ENCODE peak calls at places on chromosomes 1 and 21, in seven cellular contexts. S is brain microvascular endothelial cell, E is pancreas, Q is adrenal gland, N is cardiac muscle cell, H is tibial nerve, L is fibroblast of mammary gland. A is an unnamed sample.

GRCh38 chr1:1047407-1047806 is 26.7 kb downstream of the RNF223 start:
- DNase-seq in Q (no peak), E (no peak), L (no peak), H (no peak), S (no peak), N (no peak), A (no peak)

GRCh38 chr1:25503551-25504426 is 39.6 kb upstream of the LDLRAP1 start:
- DNase-seq in H (no peak), E (peak; percentile 58), N (peak; percentile 62), Q (peak; percentile 66), L (no peak), S (no peak), A (no peak)

GRCh38 chr1:156618853-156619581 is at the start of gene HAPLN2:
- DNase-seq in H (no peak), E (no peak), N (peak; percentile 53), Q (no peak), L (no peak), S (no peak), A (no peak)

GRCh38 chr1:187689137-187689536 is 860.4 kb downstream of the PLA2G4A start:
- DNase-seq in N (no peak), Q (peak; percentile 17), H (no peak), S (peak; percentile 74), L (peak; percentile 76), E (peak; percentile 54), A (peak; percentile 56)

GRCh38 chr1:89995595-89996397 is 886 bp downstream of the ZNF326 start:
- DNase-seq in L (peak; percentile 48), H (no peak), S (no peak), E (no peak), Q (no peak), N (no peak), A (peak; percentile 67)

GRCh38 chr1:73593379-73593778 is 604.6 kb downstream of the LRRIQ3 start:
- DNase-seq in N (peak; percentile 3), L (peak; percentile 1), Q (peak; percentile 40), H (no peak), S (peak; percentile 59), E (peak; percentile 7), A (peak; percentile 4)

GRCh38 chr1:23357112-23357908 is 12.3 kb downstream of the ZNF436 start:
- DNase-seq in S (no peak), L (no peak), Q (no peak), H (no peak), N (no peak), E (no peak), A (no peak)

GRCh38 chr1:150976879-150977694 is 2.5 kb upstream of the CERS2 start:
- DNase-seq in S (no peak), H (peak; percentile 60), L (no peak), N (peak; percentile 40), Q (peak; percentile 95), E (peak; percentile 49), A (peak; percentile 30)

GRCh38 chr1:7387053-7387861 is 383.8 kb upstream of the VAMP3 start:
- DNase-seq in E (no peak), L (no peak), Q (peak; percentile 10), S (no peak), H (no peak), N (no peak), A (no peak)

GRCh38 chr1:175900171-175900570 is 156.8 kb upstream of the TNR start:
- DNase-seq in L (peak; percentile 14), Q (no peak), H (no peak), N (no peak), E (no peak), S (peak; percentile 9), A (no peak)

GRCh38 chr1:53197301-53198205 is 929 bp downstream of the CPT2 start:
- DNase-seq in S (no peak), E (no peak), N (peak; percentile 18), Q (no peak), H (no peak), L (peak; percentile 27), A (peak; percentile 45)

GRCh38 chr1:4698911-4699310 is 44.5 kb downstream of the AJAP1 start:
- DNase-seq in N (no peak), S (no peak), Q (no peak), E (no peak), H (no peak), L (no peak), A (no peak)

GRCh38 chr1:113783254-113784103 is 24.2 kb upstream of the PHTF1 start:
- DNase-seq in S (peak; percentile 33), Q (peak; percentile 43), H (no peak), N (no peak), E (no peak), L (peak; percentile 60), A (peak; percentile 35)

GRCh38 chr1:231931846-231932454 is 305.4 kb downstream of the DISC1 start:
- DNase-seq in H (no peak), L (peak; percentile 36), Q (no peak), E (no peak), S (no peak), N (no peak), A (no peak)

GRCh38 chr21:45768011-45768740 is 124.7 kb downstream of the PCBP3 start:
- DNase-seq in S (peak; percentile 40), N (no peak), H (no peak), Q (no peak), L (peak; percentile 53), E (no peak), A (peak; percentile 23)

GRCh38 chr1:15022069-15022468 is 131.5 kb upstream of the TMEM51 start:
- DNase-seq in L (no peak), H (no peak), Q (no peak), S (no peak), E (no peak), N (no peak), A (no peak)

GRCh38 chr1:47644216-47644581 is 206.4 kb downstream of the FOXD2 start:
- DNase-seq in E (no peak), H (no peak), L (peak; percentile 16), N (peak; percentile 26), S (no peak), Q (no peak), A (no peak)

GRCh38 chr1:191707288-191707687 is 451.0 kb upstream of the RGS18 start:
- DNase-seq in Q (no peak), L (peak; percentile 2), S (no peak), N (no peak), E (no peak), H (no peak), A (no peak)

GRCh38 chr1:146032613-146033219 is 11.2 kb upstream of the HJV start:
- DNase-seq in Q (no peak), N (peak; percentile 47), L (peak; percentile 60), S (peak; percentile 43), H (no peak), E (no peak), A (peak; percentile 57)

GRCh38 chr1:32180186-32181060 is 948 bp downstream of the TXLNA start:
- DNase-seq in H (no peak), S (peak; percentile 29), E (peak; percentile 51), N (peak; percentile 50), Q (peak; percentile 80), L (peak; percentile 43), A (peak; percentile 75)

GRCh38 chr1:32179443-32180185 is at the start of gene TXLNA:
- DNase-seq in H (peak; percentile 92), S (peak; percentile 85), Q (peak; percentile 94), L (peak; percentile 88), N (peak; percentile 94), E (peak; percentile 89), A (peak; percentile 95)

GRCh38 chr1:32181065-32181464 is 1.6 kb downstream of the TXLNA start:
- DNase-seq in E (no peak), S (no peak), L (no peak), Q (no peak), H (no peak), N (no peak), A (no peak)

GRCh38 chr1:32181563-32181962 is 2.1 kb downstream of the TXLNA start:
- DNase-seq in L (no peak), Q (no peak), S (no peak), N (no peak), E (no peak), H (no peak), A (no peak)

DNA sequence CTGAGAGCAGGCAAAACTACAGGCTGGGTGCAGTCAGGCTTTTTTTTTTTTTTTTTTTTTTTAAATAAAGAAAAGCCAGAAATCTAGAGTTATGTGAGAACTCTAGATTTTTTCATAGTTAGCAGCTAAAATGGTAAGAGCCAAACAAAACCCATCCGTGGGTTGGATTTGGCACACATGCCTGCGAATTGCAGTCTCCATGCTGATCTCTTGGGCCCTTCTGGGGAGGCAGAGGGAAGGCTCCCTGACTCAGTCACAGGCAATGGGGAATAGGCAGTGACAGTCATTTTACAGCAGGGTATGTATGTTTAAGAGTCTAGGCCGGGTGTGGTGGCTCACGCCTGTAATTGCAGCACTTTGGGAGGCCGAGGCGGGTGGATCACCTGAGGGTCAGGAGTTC is 2.6 kb downstream of the TXLNA start:
- DNase-seq in N (no peak), L (peak; percentile 56), S (no peak), Q (no peak), E (no peak), H (no peak), A (no peak)
- H3K4me3 ChIP-seq in N (no peak overlapping the region), L (peak overlapping the region; percentile 64), S (peak overlapping the region; percentile 15), Q (no peak overlapping the region), E (no peak overlapping the region), H (no peak overlapping the region), A (peak overlapping the region; percentile 79)

DNA sequence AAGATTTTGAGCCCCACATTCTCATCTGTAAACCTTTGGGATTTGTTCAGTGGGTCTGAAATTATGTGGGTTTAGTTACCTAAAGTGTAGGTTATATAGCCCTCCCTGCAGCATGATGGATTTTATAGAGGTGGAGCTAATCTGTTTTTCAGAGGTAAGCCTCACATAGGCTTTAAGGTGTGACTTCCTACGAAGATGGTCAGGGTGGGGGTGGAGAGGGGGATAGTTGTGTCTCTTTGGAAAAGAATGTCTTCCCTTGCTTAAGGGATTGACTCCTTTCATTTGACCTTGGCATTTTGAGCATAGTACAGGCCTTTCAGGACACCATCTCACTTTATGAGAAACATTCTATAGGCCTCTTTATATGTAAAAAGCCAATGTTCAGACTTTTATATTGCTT is 3.4 kb downstream of the CACHD1 start:
- DNase-seq in N (no peak), H (no peak), E (no peak), Q (no peak), S (no peak), L (no peak), A (no peak)
- TF ChIP-seq CTCF in N (no peak), H (no peak), E (no peak), Q (no peak), S (no peak), L (no peak), A (no peak)

GRCh38 chr1:98920441-98921110 is 84.1 kb downstream of the PLPPR5 start:
- DNase-seq in N (no peak), S (peak; percentile 71), L (peak; percentile 94), E (no peak), H (no peak), Q (no peak), A (peak; percentile 2)
- H3K4me3 ChIP-seq in N (no peak overlapping the region), S (no peak overlapping the region), L (no peak overlapping the region), E (no peak overlapping the region), H (no peak overlapping the region), Q (no peak overlapping the region), A (no peak overlapping the region)

GRCh38 chr21:31449912-31450535 is 106.0 kb upstream of the TIAM1 start:
- DNase-seq in H (no peak), Q (no peak), E (no peak), S (no peak), N (no peak), L (no peak), A (no peak)
- TF ChIP-seq CTCF in H (no peak), Q (no peak), E (no peak), S (no peak), N (no peak), L (no peak), A (no peak)

GRCh38 chr1:71721532-71721931 is 560.8 kb downstream of the NEGR1 start:
- DNase-seq in N (no peak), H (no peak), S (no peak), Q (no peak), E (no peak), L (no peak), A (no peak)
- H3K4me3 ChIP-seq in N (no peak overlapping the region), H (no peak overlapping the region), S (no peak overlapping the region), Q (no peak overlapping the region), E (no peak overlapping the region), L (no peak overlapping the region), A (no peak overlapping the region)

A was measured in fibroblast of villous mesenchyme.